ENCODE peak calls at places on chromosomes 11 and 22, in four cellular contexts. Z is fibroblast of mammary gland; P is NCI-H2029; D is stimulated activated CD4-positive, alpha-beta T cell treated with anti-CD3 and anti-CD28 coated beads, Interleukin-12 subunit alpha, Interleukin-12 subunit beta, amount 100 ng/mL, for 4 hours. R is an unnamed sample.

GRCh38 chr11:112756166-112756565 is 205.1 kb upstream of the NCAM1 start:
- DNase-seq in D (no peak), P (no peak), Z (no peak), R (no peak)

GRCh38 chr11:115104851-115105453 is 399.3 kb downstream of the CADM1 start:
- DNase-seq in P (no peak), Z (no peak), D (no peak), R (no peak)

GRCh38 chr11:75562836-75563484 is 907 bp downstream of the SERPINH1 start:
- DNase-seq in D (no peak), Z (peak), P (no peak), R (no peak)

GRCh38 chr11:64564419-64564818 is 26.6 kb upstream of the SLC22A12 start:
- DNase-seq in P (no peak), D (no peak), Z (no peak), R (no peak)

GRCh38 chr11:45180888-45181594 is 34.6 kb downstream of the PRDM11 start:
- DNase-seq in P (no peak), D (peak), Z (peak), R (peak)

GRCh38 chr11:104534268-104534667 is 364.0 kb downstream of the CASP12 start:
- DNase-seq in Z (peak), D (no peak), P (no peak), R (no peak)

GRCh38 chr22:37043828-37044538 is 7.6 kb upstream of the KCTD17 start:
- DNase-seq in P (peak), Z (peak), D (peak), R (peak)

GRCh38 chr11:83195176-83195531 is 1.6 kb downstream of the ANKRD42 start:
- DNase-seq in D (no peak), Z (no peak), P (no peak), R (no peak)

GRCh38 chr11:28679795-28680194 is 571.6 kb downstream of the METTL15 start:
- DNase-seq in P (no peak), D (no peak), Z (peak), R (no peak)

GRCh38 chr11:119891392-119891791 is 162.4 kb upstream of the NECTIN1 start:
- DNase-seq in Z (no peak), P (no peak), D (no peak), R (no peak)

GRCh38 chr22:43726296-43726695 is 85.8 kb downstream of the EFCAB6 start:
- DNase-seq in P (no peak), D (no peak), Z (no peak), R (no peak)

GRCh38 chr11:66688561-66689534 is 11.2 kb upstream of the RBM4B start:
- DNase-seq in Z (no peak), P (no peak), D (no peak), R (no peak)

GRCh38 chr22:48897638-48897954 is 930.1 kb downstream of the BRD1 start:
- DNase-seq in Z (no peak), D (no peak), P (no peak), R (peak)

GRCh38 chr22:19037282-19038163 is 84.7 kb downstream of the DGCR2 start:
- DNase-seq in P (no peak), Z (no peak), D (no peak), R (peak)

GRCh38 chr11:8291421-8292350 is 28.0 kb upstream of the LMO1 start:
- DNase-seq in Z (no peak), D (no peak), P (no peak), R (no peak)

GRCh38 chr22:29006346-29006745 is 55.3 kb downstream of the C22orf31 start:
- DNase-seq in P (no peak), Z (no peak), D (no peak), R (no peak)